ENCODE peak calls at places on chromosomes 3 and 15, in eight cellular contexts. G, L, O, F, D, V, N and I are unnamed samples.

GRCh38 chr3:56302417-56302816 is 165.8 kb downstream of the ERC2 start:
- DNase-seq in L (no peak), V (no peak), D (peak; percentile 21), F (no peak), G (no peak), O (no peak), N (peak; percentile 45), I (no peak)

GRCh38 chr3:63193647-63194046 is 84.5 kb upstream of the SYNPR start:
- DNase-seq in F (peak; percentile 33), L (no peak), V (no peak), G (no peak), O (no peak), N (no peak), D (peak; percentile 30), I (peak; percentile 57)

GRCh38 chr15:39785806-39786205 is 3.2 kb upstream of the FSIP1 start:
- DNase-seq in O (no peak), G (no peak), F (no peak), N (no peak), V (no peak), L (no peak), D (no peak), I (no peak)

GRCh38 chr15:27889258-27889657 is 209.9 kb downstream of the OCA2 start:
- DNase-seq in F (no peak), N (no peak), O (no peak), V (no peak), D (no peak), G (no peak), L (no peak), I (no peak)

GRCh38 chr3:192914873-192915272 is 2.8 kb downstream of the MB21D2 start:
- DNase-seq in F (no peak), D (no peak), O (no peak), V (no peak), L (no peak), N (no peak), G (no peak), I (no peak)

GRCh38 chr3:114454592-114455251 is 160.9 kb downstream of the TIGIT start:
- DNase-seq in O (no peak), G (peak; percentile 30), N (no peak), D (peak; percentile 70), V (no peak), F (no peak), L (no peak), I (peak; percentile 78)

GRCh38 chr3:55750525-55750924 is 263.4 kb upstream of the WNT5A start:
- DNase-seq in G (no peak), D (no peak), O (no peak), N (no peak), F (no peak), V (peak; percentile 66), L (no peak), I (no peak)

GRCh38 chr3:159928692-159929091 is 59.9 kb upstream of the IL12A start:
- DNase-seq in V (peak; percentile 71), L (no peak), F (no peak), D (no peak), G (no peak), N (no peak), O (no peak), I (no peak)

GRCh38 chr3:160735801-160736200 is 20.2 kb upstream of the PPM1L start:
- DNase-seq in G (no peak), F (no peak), V (no peak), L (no peak), N (no peak), O (no peak), D (no peak), I (no peak)

GRCh38 chr3:143158549-143158988 is 39.0 kb downstream of the CHST2 start:
- DNase-seq in O (no peak), D (no peak), G (no peak), V (no peak), N (no peak), F (no peak), L (no peak), I (no peak)

GRCh38 chr3:125214738-125215137 is 2.2 kb upstream of the SLC12A8 start:
- DNase-seq in O (no peak), F (no peak), L (no peak), D (no peak), G (no peak), N (no peak), V (no peak), I (no peak)

GRCh38 chr15:68672781-68673205 is 94.0 kb downstream of the CORO2B start:
- DNase-seq in D (peak; percentile 46), G (no peak), F (no peak), N (peak; percentile 74), L (peak; percentile 42), O (no peak), V (peak; percentile 50), I (peak; percentile 48)

GRCh38 chr3:197373096-197373495 is 74.7 kb upstream of the DLG1 start:
- DNase-seq in N (no peak), D (no peak), G (no peak), V (no peak), L (peak; percentile 28), F (no peak), O (no peak), I (no peak)

GRCh38 chr15:69735126-69735525 is 282.5 kb downstream of the RPLP1 start:
- DNase-seq in O (no peak), L (no peak), N (no peak), D (peak; percentile 82), V (no peak), G (no peak), F (peak; percentile 44), I (peak; percentile 53)

GRCh38 chr3:183824761-183825379 is 507 bp downstream of the MAP6D1 start:
- DNase-seq in F (no peak), V (no peak), N (peak; percentile 76), D (peak; percentile 17), O (no peak), G (no peak), L (peak; percentile 77), I (no peak)

GRCh38 chr3:158801200-158801599 is 654 bp upstream of the MFSD1 start:
- DNase-seq in G (no peak), F (no peak), L (no peak), N (peak; percentile 65), O (no peak), D (no peak), V (no peak), I (no peak)

GRCh38 chr3:58835075-58835474 is 168.5 kb upstream of the FAM3D start:
- DNase-seq in V (no peak), L (no peak), G (no peak), D (no peak), F (no peak), N (no peak), O (no peak), I (no peak)

GRCh38 chr15:49427369-49427768 is 4.3 kb downstream of the FGF7 start:
- DNase-seq in G (no peak), N (no peak), D (no peak), O (no peak), V (no peak), L (no peak), F (no peak), I (no peak)

GRCh38 chr3:72944696-72945095 is 51.9 kb upstream of the PPP4R2 start:
- DNase-seq in L (no peak), N (no peak), F (no peak), G (no peak), V (no peak), D (no peak), O (no peak), I (no peak)

GRCh38 chr3:37693791-37694194 is 167.9 kb upstream of the CTDSPL start:
- DNase-seq in N (no peak), O (no peak), F (no peak), D (no peak), G (no peak), L (no peak), V (no peak), I (no peak)

GRCh38 chr3:124707667-124708066 is 22.6 kb upstream of the UMPS start:
- DNase-seq in N (peak; percentile 58), F (peak; percentile 76), O (no peak), G (peak; percentile 34), V (no peak), D (peak; percentile 96), L (no peak), I (peak; percentile 4)

GRCh38 chr3:126312326-126312725 is 44.9 kb downstream of the KLF15 start:
- DNase-seq in L (peak; percentile 42), F (no peak), N (no peak), V (no peak), G (no peak), O (no peak), D (no peak), I (no peak)

GRCh38 chr15:29135266-29135665 is 134.4 kb downstream of the NSMCE3 start:
- DNase-seq in D (no peak), L (no peak), N (no peak), O (no peak), F (no peak), V (no peak), G (no peak), I (no peak)

GRCh38 chr15:50190723-50191122 is 8.7 kb downstream of the SLC27A2 start:
- DNase-seq in O (no peak), N (no peak), G (no peak), F (no peak), V (no peak), L (no peak), D (no peak), I (no peak)

GRCh38 chr3:94776401-94776915 is 713.6 kb downstream of the NSUN3 start:
- DNase-seq in L (no peak), D (no peak), V (no peak), O (no peak), F (no peak), G (no peak), N (no peak), I (no peak)
- H3K27me3 ChIP-seq in L (no peaks in the 10 kb centered on the region), D (no peaks in the 10 kb centered on the region), V (peaks cover 4% of the 10 kb centered on the region), O (no peaks in the 10 kb centered on the region), F (no peaks in the 10 kb centered on the region), G (no peaks in the 10 kb centered on the region), N (no peaks in the 10 kb centered on the region), I (no peaks in the 10 kb centered on the region)

GRCh38 chr15:38551720-38552627 is 12.6 kb downstream of the RASGRP1 start:
- DNase-seq in N (no peak), V (no peak), F (no peak), L (no peak), G (no peak), D (no peak), O (no peak), I (no peak)
- H3K4me1 ChIP-seq in N (peaks cover 24% of the 10 kb centered on the region), V (no peaks in the 10 kb centered on the region), F (no peaks in the 10 kb centered on the region), L (no peaks in the 10 kb centered on the region), G (peaks cover 8% of the 10 kb centered on the region), D (no peaks in the 10 kb centered on the region), O (no peaks in the 10 kb centered on the region), I (no peaks in the 10 kb centered on the region)

DNA sequence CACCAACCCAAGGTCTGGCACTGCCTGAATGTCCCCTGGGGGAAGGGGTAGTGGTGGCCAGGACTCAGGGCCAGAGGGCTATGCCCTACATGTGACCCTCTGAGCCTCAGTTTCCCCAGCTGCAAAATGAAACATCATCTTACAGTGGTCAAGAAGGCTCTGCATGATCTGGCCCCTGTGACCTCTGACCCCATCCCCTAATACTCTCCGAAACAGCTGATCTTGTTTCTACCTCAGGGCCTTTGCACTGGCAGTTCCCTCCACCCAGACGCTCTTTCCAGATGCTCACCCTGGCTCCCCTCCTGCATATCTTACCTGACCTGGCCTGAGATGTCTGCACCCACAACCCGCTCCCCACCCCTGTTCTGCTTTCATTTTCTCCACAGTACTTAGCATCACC is 21.8 kb downstream of the PLXND1 start:
- DNase-seq in G (no peak), D (no peak), L (no peak), O (no peak), N (no peak), F (no peak), V (no peak), I (no peak)
- H3K36me3 ChIP-seq in G (no peaks in the 10 kb centered on the region), D (no peaks in the 10 kb centered on the region), L (peaks cover 11% of the 10 kb centered on the region), O (peaks cover 31% of the 10 kb centered on the region), N (peaks cover 3% of the 10 kb centered on the region), F (peaks cover 100% of the 10 kb centered on the region), V (no peaks in the 10 kb centered on the region), I (no peaks in the 10 kb centered on the region)

GRCh38 chr3:50961361-50961760 is 286.6 kb downstream of the DOCK3 start:
- DNase-seq in N (no peak), D (no peak), L (no peak), G (no peak), V (no peak), F (no peak), O (no peak), I (no peak)
- H3K27me3 ChIP-seq in N (no peaks in the 10 kb centered on the region), D (no peaks in the 10 kb centered on the region), L (no peaks in the 10 kb centered on the region), G (no peaks in the 10 kb centered on the region), V (peaks cover 32% of the 10 kb centered on the region), F (no peaks in the 10 kb centered on the region), O (no peaks in the 10 kb centered on the region), I (no peaks in the 10 kb centered on the region)